ENCODE peak calls at places on chromosomes 12 and 14, in four cellular contexts. C is endothelial cell of umbilical vein, V is K562, P is SK-N-SH. R is an unnamed sample.

GRCh38 chr12:1576410-1577240 is 17.8 kb downstream of the FBXL14 start:
- DNase-seq in C (no peak), V (peak), P (peak), R (no peak)

GRCh38 chr12:131356485-131356884 is 354.4 kb upstream of the SFSWAP start:
- DNase-seq in C (no peak), V (no peak), P (no peak), R (no peak)

GRCh38 chr12:108831309-108831991 is 25.9 kb downstream of the SSH1 start:
- DNase-seq in C (no peak), V (no peak), P (no peak), R (peak)

GRCh38 chr14:95285566-95285965 is 34.1 kb downstream of the CLMN start:
- DNase-seq in C (no peak), V (no peak), P (no peak), R (no peak)

GRCh38 chr12:77940566-77940965 is 109.9 kb downstream of the NAV3 start:
- DNase-seq in C (no peak), V (no peak), P (no peak), R (no peak)

GRCh38 chr12:7859552-7859951 is 13.2 kb downstream of the SLC2A14 start:
- DNase-seq in C (no peak), V (no peak), P (no peak), R (no peak)

GRCh38 chr12:104649913-104650312 is 193.2 kb downstream of the CHST11 start:
- DNase-seq in C (no peak), V (no peak), P (no peak), R (no peak)

GRCh38 chr12:3202734-3203446 is 125.7 kb downstream of the TSPAN9 start:
- DNase-seq in C (peak), V (peak), P (peak), R (no peak)

GRCh38 chr14:46985529-46986137 is 334.1 kb upstream of the RPL10L start:
- DNase-seq in C (no peak), V (no peak), P (no peak), R (no peak)

GRCh38 chr12:132121283-132121682 is 22.8 kb downstream of the DDX51 start:
- DNase-seq in C (no peak), V (no peak), P (no peak), R (no peak)

GRCh38 chr14:92626041-92626440 is 112.5 kb downstream of the RIN3 start:
- DNase-seq in C (no peak), V (no peak), P (no peak), R (no peak)

GRCh38 chr14:44803239-44803905 is 158.4 kb downstream of the KLHL28 start:
- DNase-seq in C (peak), V (peak), P (peak), R (peak)

GRCh38 chr12:110337912-110338710 is 57.1 kb downstream of the ATP2A2 start:
- DNase-seq in C (no peak), V (peak), P (no peak), R (no peak)

GRCh38 chr12:84508325-84508861 is 404.2 kb downstream of the SLC6A15 start:
- DNase-seq in C (no peak), V (no peak), P (peak), R (no peak)

GRCh38 chr12:109309441-109310246 is 560 bp upstream of the FOXN4 start:
- DNase-seq in C (no peak), V (no peak), P (peak), R (no peak)

GRCh38 chr14:68042002-68042401 is 222.4 kb downstream of the RAD51B start:
- DNase-seq in C (no peak), V (no peak), P (no peak), R (no peak)

GRCh38 chr12:109760031-109760929 is 46.7 kb downstream of the FAM222A start:
- DNase-seq in C (no peak), V (no peak), P (peak), R (no peak)

GRCh38 chr14:77543240-77543551 is 44.6 kb upstream of the ISM2 start:
- DNase-seq in C (peak), V (peak), P (no peak), R (no peak)

GRCh38 chr14:23174785-23175184 is 8.7 kb downstream of the SLC7A8 start:
- DNase-seq in C (no peak), V (no peak), P (no peak), R (no peak)

GRCh38 chr12:13250416-13250815 is 53.9 kb downstream of the EMP1 start:
- DNase-seq in C (no peak), V (no peak), P (no peak), R (no peak)

GRCh38 chr12:117127933-117128823 is 29.0 kb upstream of the TESC start:
- DNase-seq in C (no peak), V (no peak), P (no peak), R (no peak)

GRCh38 chr12:751192-751827 is 1.1 kb upstream of the WNK1 start:
- DNase-seq in C (peak), V (peak), P (peak), R (peak)

GRCh38 chr12:112450725-112451124 is 32.0 kb downstream of the PTPN11 start:
- DNase-seq in C (no peak), V (no peak), P (peak), R (no peak)

GRCh38 chr14:82341386-82341785 is 807.7 kb upstream of the SEL1L start:
- DNase-seq in C (no peak), V (no peak), P (no peak), R (no peak)

GRCh38 chr14:91947196-91948184 is at the start of gene FBLN5:
- DNase-seq in C (peak), V (no peak), P (peak), R (no peak)

GRCh38 chr12:64793610-64794009 is 30.8 kb upstream of the TBC1D30 start:
- DNase-seq in C (no peak), V (no peak), P (no peak), R (no peak)

GRCh38 chr14:50357124-50357523 is 39.6 kb downstream of the CDKL1 start:
- DNase-seq in C (no peak), V (no peak), P (no peak), R (no peak)

GRCh38 chr12:91818236-91819131 is 327.2 kb downstream of the BTG1 start:
- DNase-seq in C (no peak), V (no peak), P (no peak), R (no peak)

GRCh38 chr14:97056086-97056485 is 258.9 kb downstream of the VRK1 start:
- DNase-seq in C (no peak), V (no peak), P (peak), R (no peak)

GRCh38 chr14:103749860-103750259 is 34.2 kb downstream of the ZFYVE21 start:
- DNase-seq in C (no peak), V (no peak), P (no peak), R (no peak)

GRCh38 chr12:19398376-19399363 is 40.6 kb upstream of the AEBP2 start:
- DNase-seq in C (no peak), V (no peak), P (no peak), R (no peak)

GRCh38 chr14:105600939-105601359 is 74.6 kb downstream of the TMEM121 start:
- DNase-seq in C (no peak), V (no peak), P (no peak), R (no peak)

DNA sequence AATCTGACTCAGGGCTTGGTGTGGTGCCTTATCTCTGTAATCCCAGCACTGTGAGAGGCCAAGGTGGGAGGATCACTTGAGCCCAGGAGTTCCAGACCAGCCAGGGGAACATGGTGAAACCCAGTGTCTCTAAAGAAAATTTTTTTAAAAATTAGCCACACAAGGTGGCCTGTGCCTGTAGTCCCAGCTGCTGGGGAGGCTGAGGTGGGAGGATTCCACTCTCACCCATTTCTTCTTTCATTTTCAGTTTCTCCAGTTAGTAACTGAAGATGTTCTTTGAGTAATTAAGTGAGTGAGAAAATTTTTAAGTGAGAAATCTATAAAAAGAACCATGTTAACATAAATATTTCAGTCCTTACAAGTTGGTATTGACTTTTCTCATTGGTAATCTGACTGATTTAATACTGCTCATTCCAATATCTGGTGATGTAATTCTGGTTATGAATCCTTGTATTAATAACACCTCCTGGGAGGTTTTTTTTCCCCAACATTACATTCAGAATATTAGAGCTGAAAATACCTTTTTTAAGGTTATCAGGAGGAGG is 6.1 kb downstream of the METTL3 start:
- DNase-seq in C (no peak), V (no peak), P (no peak), R (peak)
- H3K4me2 ChIP-seq in C (no peak), V (no peak), P (no peak), R (peak)

DNA sequence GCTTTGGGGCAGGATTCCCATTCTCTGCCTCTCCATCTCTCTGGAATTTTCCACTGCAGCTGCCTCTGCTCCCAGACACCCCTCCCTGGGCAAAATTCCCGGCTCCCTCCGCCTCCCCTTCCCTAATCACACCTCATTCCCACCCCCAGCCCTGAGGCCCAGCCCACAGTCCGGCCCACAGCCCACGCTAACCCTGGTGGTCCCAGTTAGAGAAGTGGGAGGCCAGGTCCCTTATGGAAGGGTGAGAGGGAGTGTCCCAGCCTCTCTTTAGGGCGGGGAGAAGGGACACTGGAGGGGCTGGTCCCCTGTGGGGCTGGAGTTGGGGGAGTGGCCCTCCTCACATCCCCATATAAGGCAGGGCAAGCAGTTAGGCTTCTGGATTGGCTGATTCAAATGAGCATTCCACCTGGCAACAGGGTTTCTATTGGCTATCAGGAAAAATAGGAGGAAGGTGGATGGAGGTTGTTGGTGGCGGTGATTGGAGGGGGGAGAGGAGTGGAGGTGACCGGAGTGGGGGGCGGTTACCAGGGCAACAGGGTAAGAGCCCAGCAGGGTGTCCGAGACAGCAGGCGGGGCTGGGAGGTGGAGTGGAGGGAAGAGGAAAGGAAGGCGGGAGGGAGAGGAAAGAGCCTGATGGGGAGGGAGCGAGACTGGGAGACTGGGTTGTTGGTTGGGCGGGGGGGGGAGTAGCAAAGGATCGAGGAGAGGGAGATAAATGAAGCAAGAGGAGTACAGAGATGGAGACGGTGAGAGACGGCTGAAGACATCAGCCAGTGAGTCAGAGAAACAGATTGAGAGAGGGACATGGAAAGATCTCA is 1.9 kb upstream of the PTMS start:
- DNase-seq in C (peak), V (peak), P (peak), R (peak)
- TF ChIP-seq POLR2AphosphoS5 in C (no peak), V (no peak), P (peak), R (no peak)

GRCh38 chr14:100573757-100574641 is 13.2 kb downstream of the BEGAIN start:
- DNase-seq in C (no peak), V (no peak), P (peak), R (no peak)
- H3K9ac ChIP-seq in C (no peak), V (no peak), P (no peak), R (no peak)

GRCh38 chr12:120497524-120498150 is 1.7 kb downstream of the DYNLL1 start:
- DNase-seq in C (no peak), V (no peak), P (no peak), R (no peak)

GRCh38 chr12:120500577-120500976 is 4.7 kb downstream of the DYNLL1 start:
- DNase-seq in C (peak), V (no peak), P (no peak), R (no peak)

GRCh38 chr12:120496353-120497340 is 734 bp downstream of the DYNLL1 start:
- DNase-seq in C (peak), V (peak), P (peak), R (no peak)

GRCh38 chr12:120495723-120496352 is at the start of gene DYNLL1:
- DNase-seq in C (peak), V (peak), P (peak), R (peak)

GRCh38 chr12:120498870-120499515 is 3.1 kb downstream of the DYNLL1 start:
- DNase-seq in C (no peak), V (no peak), P (no peak), R (no peak)
- H3K4me2 ChIP-seq in C (no peak), V (no peak), P (peak), R (no peak)

DNA sequence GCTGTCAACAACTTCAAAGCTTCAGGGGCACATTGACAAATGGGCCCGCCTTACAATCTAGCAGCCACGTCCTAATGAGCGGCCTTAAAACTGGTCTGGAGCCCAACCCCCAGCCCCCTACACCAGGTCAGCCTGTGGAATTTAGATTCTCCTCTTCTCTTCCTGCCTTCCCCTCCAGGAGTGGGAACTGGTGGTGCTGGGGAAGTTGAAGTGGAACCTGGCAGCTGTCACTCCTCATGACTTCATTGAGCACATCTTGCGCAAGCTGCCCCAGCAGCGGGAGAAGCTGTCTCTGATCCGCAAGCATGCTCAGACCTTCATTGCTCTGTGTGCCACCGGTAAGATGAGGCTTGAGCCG is 5.0 kb downstream of the CCND2 start:
- DNase-seq in C (no peak), V (no peak), P (no peak), R (no peak)
- TF ChIP-seq POLR2AphosphoS5 in C (no peak), V (no peak), P (no peak), R (peak)

GRCh38 chr14:94113073-94113472 is 2.5 kb downstream of the IFI27 start:
- DNase-seq in C (no peak), V (no peak), P (no peak), R (no peak)
- H3K9ac ChIP-seq in C (no peak), V (no peak), P (no peak), R (no peak)

GRCh38 chr12:124007810-124008570 is 35.0 kb downstream of the ZNF664 start:
- DNase-seq in C (no peak), V (no peak), P (no peak), R (no peak)

GRCh38 chr12:124004233-124004875 is 31.3 kb downstream of the ZNF664 start:
- DNase-seq in C (no peak), V (no peak), P (no peak), R (no peak)

GRCh38 chr12:124007356-124007755 is 34.3 kb downstream of the ZNF664 start:
- DNase-seq in C (no peak), V (no peak), P (no peak), R (no peak)

GRCh38 chr12:124006582-124007170 is 33.7 kb downstream of the ZNF664 start:
- DNase-seq in C (no peak), V (peak), P (no peak), R (no peak)

GRCh38 chr12:124005736-124006581 is 32.9 kb downstream of the ZNF664 start:
- DNase-seq in C (no peak), V (no peak), P (no peak), R (no peak)
- H3K4me2 ChIP-seq in C (no peak), V (no peak), P (no peak), R (peak)

GRCh38 chr12:22656376-22656775 is 31.4 kb downstream of the ETNK1 start:
- DNase-seq in C (no peak), V (no peak), P (no peak), R (no peak)
- TF ChIP-seq POLR2AphosphoS5 in C (no peak), V (no peak), P (no peak), R (no peak)

DNA sequence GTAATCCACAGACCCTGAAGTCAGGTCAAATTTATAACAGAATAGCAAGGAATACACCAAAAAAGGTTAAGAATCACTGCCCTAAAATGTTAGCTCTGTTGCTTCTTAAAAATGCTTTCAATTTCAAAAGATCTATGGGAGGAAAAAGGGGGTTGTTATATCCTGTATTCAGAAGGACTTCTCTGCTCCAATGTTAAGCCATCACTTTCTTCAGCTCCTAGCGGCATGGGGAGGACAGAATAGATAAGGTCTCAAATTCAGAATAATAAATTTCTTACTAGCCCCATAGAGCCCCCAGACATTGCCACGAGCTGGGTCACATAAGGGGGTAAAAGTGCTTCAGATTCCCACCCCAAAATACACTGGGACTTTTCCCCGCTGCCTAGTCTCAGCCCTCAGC is 49.8 kb downstream of the CPM start:
- DNase-seq in C (no peak), V (no peak), P (no peak), R (no peak)
- H3K9ac ChIP-seq in C (no peak), V (no peak), P (no peak), R (no peak)

R was measured in GM12878.